ENCODE peak calls at places on chromosome X, in seven cellular contexts. F is Panc1, G is brain microvascular endothelial cell, E is cardiac muscle cell, Z is OCI-LY7, X is fibroblast of lung, W is tibial artery. M is an unnamed sample.

GRCh38 chrX:87900320-87900908 is 382.8 kb downstream of the KLHL4 start:
- DNase-seq in F (no peak), G (no peak), E (no peak), Z (no peak), X (no peak), W (no peak), M (no peak)

GRCh38 chrX:54087661-54088060 is 43.4 kb upstream of the PHF8 start:
- DNase-seq in F (no peak), G (no peak), E (no peak), Z (no peak), X (no peak), W (no peak), M (no peak)

GRCh38 chrX:56802428-56802827 is 73.4 kb downstream of the NBDY start:
- DNase-seq in F (no peak), G (no peak), E (no peak), Z (no peak), X (no peak), W (no peak), M (peak)

GRCh38 chrX:110044531-110045249 is 41.8 kb downstream of the TMEM164 start:
- DNase-seq in F (no peak), G (no peak), E (no peak), Z (no peak), X (no peak), W (no peak), M (no peak)

GRCh38 chrX:22481436-22481835 is 208.7 kb downstream of the CBLL2 start:
- DNase-seq in F (no peak), G (no peak), E (no peak), Z (no peak), X (peak), W (no peak), M (no peak)

GRCh38 chrX:118637997-118638396 is 89.4 kb upstream of the IL13RA1 start:
- DNase-seq in F (no peak), G (no peak), E (no peak), Z (no peak), X (no peak), W (no peak), M (no peak)

GRCh38 chrX:123961268-123962005 is at the start of gene STAG2:
- DNase-seq in F (no peak), G (peak), E (peak), Z (peak), X (peak), W (peak), M (peak)

GRCh38 chrX:77087529-77088169 is 359.5 kb upstream of the FGF16 start:
- DNase-seq in F (no peak), G (peak), E (no peak), Z (no peak), X (peak), W (peak), M (no peak)

GRCh38 chrX:77451041-77451440 is 3.9 kb downstream of the FGF16 start:
- DNase-seq in F (no peak), G (peak), E (no peak), Z (no peak), X (peak), W (no peak), M (no peak)

GRCh38 chrX:39772057-39772832 is 325.5 kb downstream of the BCOR start:
- DNase-seq in F (no peak), G (peak), E (peak), Z (no peak), X (peak), W (no peak), M (no peak)

GRCh38 chrX:135596495-135596894 is 76.0 kb downstream of the INTS6L start:
- DNase-seq in F (no peak), G (no peak), E (peak), Z (peak), X (peak), W (no peak), M (no peak)

GRCh38 chrX:103741879-103742278 is 31.2 kb downstream of the TMEM31 start:
- DNase-seq in F (no peak), G (no peak), E (no peak), Z (no peak), X (no peak), W (no peak), M (no peak)

GRCh38 chrX:40003982-40004535 is 93.7 kb downstream of the BCOR start:
- DNase-seq in F (no peak), G (no peak), E (no peak), Z (no peak), X (no peak), W (no peak), M (no peak)

GRCh38 chrX:7606253-7606652 is 236.7 kb upstream of the VCX start:
- DNase-seq in F (no peak), G (no peak), E (no peak), Z (no peak), X (no peak), W (no peak), M (no peak)

GRCh38 chrX:39819921-39820849 is 277.6 kb downstream of the BCOR start:
- DNase-seq in F (no peak), G (no peak), E (peak), Z (no peak), X (no peak), W (no peak), M (no peak)

GRCh38 chrX:43836435-43837184 is 45.6 kb downstream of the MAOB start:
- DNase-seq in F (peak), G (no peak), E (peak), Z (peak), X (peak), W (no peak), M (no peak)

GRCh38 chrX:15882704-15883539 is 28.3 kb upstream of the AP1S2 start:
- DNase-seq in F (no peak), G (peak), E (peak), Z (peak), X (peak), W (no peak), M (no peak)

GRCh38 chrX:77628294-77629025 is 157.6 kb downstream of the ATRX start:
- DNase-seq in F (no peak), G (no peak), E (no peak), Z (no peak), X (no peak), W (no peak), M (no peak)

GRCh38 chrX:127888767-127889166 is 163.4 kb downstream of the ACTRT1 start:
- DNase-seq in F (no peak), G (no peak), E (no peak), Z (no peak), X (no peak), W (no peak), M (no peak)

GRCh38 chrX:21151051-21151450 is 223.2 kb upstream of the CNKSR2 start:
- DNase-seq in F (no peak), G (no peak), E (no peak), Z (no peak), X (no peak), W (peak), M (no peak)

GRCh38 chrX:21150208-21150607 is 224.0 kb upstream of the CNKSR2 start:
- DNase-seq in F (no peak), G (no peak), E (no peak), Z (no peak), X (no peak), W (no peak), M (no peak)

GRCh38 chrX:21158678-21159077 is 215.5 kb upstream of the CNKSR2 start:
- DNase-seq in F (no peak), G (no peak), E (no peak), Z (no peak), X (no peak), W (no peak), M (no peak)

GRCh38 chrX:21153503-21153902 is 220.7 kb upstream of the CNKSR2 start:
- DNase-seq in F (no peak), G (peak), E (peak), Z (no peak), X (peak), W (peak), M (no peak)

DNA sequence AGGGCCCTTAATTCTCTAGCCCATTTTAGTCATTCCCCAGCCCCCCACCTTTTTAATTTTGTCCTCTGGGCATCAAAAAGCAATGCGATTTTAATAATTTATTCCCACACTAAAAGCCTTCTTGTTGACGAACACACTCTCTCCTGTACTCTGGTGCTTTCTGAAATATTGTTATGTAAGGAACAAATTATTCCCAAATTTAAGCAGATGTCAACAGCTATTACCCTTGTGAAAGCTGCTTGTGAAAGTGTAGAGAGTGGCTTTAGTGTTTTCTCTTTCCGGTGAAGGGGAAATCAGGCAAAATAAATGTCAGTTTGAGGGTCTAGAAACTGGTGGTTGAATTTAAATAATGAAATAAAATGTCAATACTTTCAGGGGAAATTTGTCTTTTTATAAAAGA is 221.2 kb upstream of the CNKSR2 start:
- DNase-seq in F (no peak), G (no peak), E (no peak), Z (no peak), X (no peak), W (no peak), M (no peak)
- H3K27ac ChIP-seq in F (no peak), G (no peak), E (peak), Z (no peak), X (no peak), W (no peak), M (no peak)

GRCh38 chrX:10582215-10582733 is 38.1 kb downstream of the MID1 start:
- DNase-seq in F (no peak), G (peak), E (no peak), Z (no peak), X (peak), W (no peak), M (no peak)
- H3K27ac ChIP-seq in F (peak), G (peak), E (no peak), Z (no peak), X (no peak), W (no peak), M (no peak)

GRCh38 chrX:73979551-73980131 is 324.3 kb upstream of the ZCCHC13 start:
- DNase-seq in F (no peak), G (no peak), E (no peak), Z (no peak), X (no peak), W (no peak), M (no peak)
- H3K27ac ChIP-seq in F (no peak), G (no peak), E (no peak), Z (no peak), X (no peak), W (no peak), M (no peak)

GRCh38 chrX:65755786-65756185 is 88.3 kb downstream of the MSN start:
- DNase-seq in F (no peak), G (no peak), E (no peak), Z (no peak), X (no peak), W (no peak), M (no peak)
- H3K27ac ChIP-seq in F (no peak), G (no peak), E (no peak), Z (no peak), X (no peak), W (no peak), M (no peak)

GRCh38 chrX:101219116-101219839 is at the start of gene DRP2:
- DNase-seq in F (no peak), G (no peak), E (no peak), Z (no peak), X (peak), W (no peak), M (no peak)
- H3K27ac ChIP-seq in F (no peak), G (peak), E (peak), Z (no peak), X (peak), W (no peak), M (no peak)

DNA sequence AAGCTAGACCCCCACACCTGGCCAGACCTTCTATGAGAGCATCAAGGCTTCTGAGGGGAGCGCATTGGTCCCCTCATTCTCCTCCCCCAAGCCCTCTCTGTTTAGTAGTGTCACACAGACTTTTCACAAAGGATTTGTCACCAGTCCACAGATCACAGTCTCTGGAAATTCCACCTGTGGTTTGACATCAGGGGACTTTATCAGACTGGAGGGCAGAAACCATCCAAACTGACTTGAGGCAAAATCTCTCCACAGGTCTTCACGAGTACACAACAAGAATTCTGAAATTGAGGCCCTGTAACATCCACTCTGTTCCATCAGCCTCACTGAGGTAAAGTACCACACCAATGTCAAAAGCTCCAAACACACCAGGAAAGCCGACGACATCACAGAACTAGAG is 112.5 kb downstream of the SH3KBP1 start:
- DNase-seq in F (no peak), G (no peak), E (no peak), Z (no peak), X (no peak), W (no peak), M (no peak)
- H3K27ac ChIP-seq in F (no peak), G (no peak), E (no peak), Z (peak), X (no peak), W (no peak), M (no peak)

GRCh38 chrX:49879656-49880277 is 483 bp downstream of the USP27X start:
- DNase-seq in F (no peak), G (no peak), E (peak), Z (no peak), X (peak), W (no peak), M (no peak)
- H3K27ac ChIP-seq in F (peak), G (peak), E (peak), Z (no peak), X (peak), W (peak), M (peak)

GRCh38 chrX:125205918-125206665 is 113.6 kb upstream of the TEX13C start:
- DNase-seq in F (no peak), G (no peak), E (peak), Z (no peak), X (no peak), W (no peak), M (no peak)

GRCh38 chrX:125202486-125203378 is 116.9 kb upstream of the TEX13C start:
- DNase-seq in F (no peak), G (no peak), E (peak), Z (no peak), X (no peak), W (no peak), M (no peak)

GRCh38 chrX:125205084-125205917 is 114.4 kb upstream of the TEX13C start:
- DNase-seq in F (no peak), G (peak), E (peak), Z (no peak), X (peak), W (peak), M (peak)

GRCh38 chrX:125203379-125203736 is 116.3 kb upstream of the TEX13C start:
- DNase-seq in F (no peak), G (no peak), E (peak), Z (no peak), X (no peak), W (no peak), M (no peak)

GRCh38 chrX:125203737-125204578 is 115.7 kb upstream of the TEX13C start:
- DNase-seq in F (no peak), G (no peak), E (peak), Z (no peak), X (peak), W (peak), M (no peak)
- H3K27ac ChIP-seq in F (no peak), G (no peak), E (no peak), Z (no peak), X (no peak), W (peak), M (peak)

GRCh38 chrX:153883163-153883843 is 2.7 kb downstream of the L1CAM start:
- DNase-seq in F (no peak), G (no peak), E (no peak), Z (no peak), X (no peak), W (no peak), M (no peak)
- H3K27ac ChIP-seq in F (peak), G (no peak), E (no peak), Z (no peak), X (no peak), W (no peak), M (no peak)